ENCODE peak calls at places on chromosomes 5 and 9, in five cellular contexts. One of them, this sample, is unnamed.

GRCh38 chr5:139390639-139391569 is 1.2 kb upstream of the MZB1 start:
- DNase-seq in HTR-8/SVneo: no peak
- DNase-seq in left colon: no peak
- DNase-seq in NCI-H774: no peak
- DNase-seq in cardiac fibroblast: no peak
- DNase-seq in this sample: no peak

GRCh38 chr5:143594913-143595818 is 191.7 kb upstream of the NR3C1 start:
- DNase-seq in left colon: no peak
- DNase-seq in NCI-H774: no peak
- DNase-seq in cardiac fibroblast: no peak
- DNase-seq in HTR-8/SVneo: peak
- DNase-seq in this sample: peak

GRCh38 chr9:109767404-109767803 is 12.6 kb upstream of the PALM2AKAP2 start:
- DNase-seq in NCI-H774: no peak
- DNase-seq in left colon: no peak
- DNase-seq in HTR-8/SVneo: no peak
- DNase-seq in cardiac fibroblast: no peak
- DNase-seq in this sample: no peak

GRCh38 chr9:80691229-80691628 is 998.1 kb downstream of the TLE1 start:
- DNase-seq in cardiac fibroblast: peak
- DNase-seq in HTR-8/SVneo: no peak
- DNase-seq in left colon: no peak
- DNase-seq in NCI-H774: no peak
- DNase-seq in this sample: peak

GRCh38 chr9:120735415-120736126 is 21.3 kb upstream of the MEGF9 start:
- DNase-seq in left colon: no peak
- DNase-seq in cardiac fibroblast: peak
- DNase-seq in NCI-H774: no peak
- DNase-seq in HTR-8/SVneo: no peak
- DNase-seq in this sample: no peak

GRCh38 chr5:16902846-16903245 is 33.2 kb downstream of the MYO10 start:
- DNase-seq in NCI-H774: no peak
- DNase-seq in HTR-8/SVneo: no peak
- DNase-seq in left colon: no peak
- DNase-seq in cardiac fibroblast: no peak
- DNase-seq in this sample: peak

GRCh38 chr5:103927739-103928138 is 365.1 kb upstream of the NUDT12 start:
- DNase-seq in left colon: no peak
- DNase-seq in HTR-8/SVneo: no peak
- DNase-seq in NCI-H774: no peak
- DNase-seq in cardiac fibroblast: no peak
- DNase-seq in this sample: no peak

GRCh38 chr5:43369651-43370050 is 42.5 kb downstream of the CCL28 start:
- DNase-seq in left colon: no peak
- DNase-seq in cardiac fibroblast: no peak
- DNase-seq in HTR-8/SVneo: no peak
- DNase-seq in NCI-H774: no peak
- DNase-seq in this sample: peak

GRCh38 chr5:10675177-10675700 is 85.8 kb downstream of the DAP start:
- DNase-seq in NCI-H774: no peak
- DNase-seq in HTR-8/SVneo: no peak
- DNase-seq in left colon: no peak
- DNase-seq in cardiac fibroblast: no peak
- DNase-seq in this sample: no peak

GRCh38 chr9:120109242-120109641 is 470.7 kb downstream of the CDK5RAP2 start:
- DNase-seq in HTR-8/SVneo: no peak
- DNase-seq in cardiac fibroblast: no peak
- DNase-seq in NCI-H774: no peak
- DNase-seq in left colon: no peak
- DNase-seq in this sample: peak

This sample was measured in RPMI7951.